ENCODE peak calls at places on chromosome 2, in four cellular contexts. H is SK-N-SH, Y is HepG2, P is K562. R is an unnamed sample.
A peak's percentile ranks its signal among the peaks of the same experiment; 100 is the strongest.

GRCh38 chr2:238493880-238494572 is 67.3 kb downstream of the ASB1 start:
- DNase-seq in Y (no peak), P (no peak), H (no peak), R (no peak)

GRCh38 chr2:158726906-158727592 is 68.1 kb upstream of the DAPL1 start:
- DNase-seq in H (peak; percentile 39), Y (peak; percentile 23), P (no peak), R (no peak)

GRCh38 chr2:105417789-105418475 is 19.1 kb upstream of the FHL2 start:
- DNase-seq in Y (no peak), P (peak; percentile 64), H (no peak), R (no peak)

GRCh38 chr2:68565858-68566257 is 77.5 kb upstream of the PROKR1 start:
- DNase-seq in Y (peak; percentile 30), H (no peak), P (peak; percentile 63), R (no peak)

GRCh38 chr2:144334551-144334950 is 185.4 kb downstream of the ZEB2 start:
- DNase-seq in P (no peak), Y (no peak), H (no peak), R (no peak)

GRCh38 chr2:152263902-152264301 is 71.1 kb upstream of the FMNL2 start:
- DNase-seq in P (no peak), Y (no peak), H (no peak), R (no peak)

GRCh38 chr2:128736046-128736688 is 417.5 kb upstream of the HS6ST1 start:
- DNase-seq in Y (no peak), H (peak; percentile 30), P (no peak), R (no peak)

GRCh38 chr2:81901017-81901416 is 1596.5 kb upstream of the LRRTM1 start:
- DNase-seq in Y (no peak), P (no peak), H (no peak), R (no peak)

GRCh38 chr2:231012471-231012870 is 16.6 kb downstream of the SPATA3 start:
- DNase-seq in H (no peak), Y (no peak), P (no peak), R (no peak)

GRCh38 chr2:121386707-121387106 is 101.7 kb upstream of the TFCP2L1 start:
- DNase-seq in P (no peak), H (no peak), Y (no peak), R (no peak)

GRCh38 chr2:144519934-144520717 is at the start of gene ZEB2:
- DNase-seq in H (peak; percentile 63), P (peak; percentile 56), Y (peak; percentile 12), R (no peak)

GRCh38 chr2:46227674-46228289 is 69.4 kb upstream of the EPAS1 start:
- DNase-seq in Y (no peak), H (no peak), P (no peak), R (no peak)

GRCh38 chr2:36620321-36620720 is 22.4 kb upstream of the FEZ2 start:
- DNase-seq in Y (no peak), P (no peak), H (no peak), R (no peak)

GRCh38 chr2:128411431-128411830 is 92.8 kb upstream of the HS6ST1 start:
- DNase-seq in H (peak; percentile 18), Y (no peak), P (no peak), R (no peak)

GRCh38 chr2:10045561-10046355 is 2.4 kb downstream of the KLF11 start:
- DNase-seq in P (no peak), Y (no peak), H (no peak), R (no peak)

GRCh38 chr2:113173563-113174368 is at the start of gene PSD4:
- DNase-seq in P (peak; percentile 80), Y (no peak), H (no peak), R (no peak)

GRCh38 chr2:110853516-110853915 is 121.1 kb downstream of the ACOXL start:
- DNase-seq in H (no peak), P (peak; percentile 35), Y (peak; percentile 42), R (peak; percentile 65)

GRCh38 chr2:113084249-113085000 is 16.7 kb downstream of the IL1F10 start:
- DNase-seq in Y (no peak), P (no peak), H (no peak), R (no peak)

GRCh38 chr2:55431982-55432627 is 12.4 kb upstream of the CCDC88A start:
- DNase-seq in P (no peak), Y (peak; percentile 32), H (peak; percentile 39), R (no peak)

GRCh38 chr2:160918909-160919503 is 241.2 kb upstream of the TANK start:
- DNase-seq in H (no peak), P (peak; percentile 19), Y (peak; percentile 37), R (peak; percentile 75)
- TF ChIP-seq USF2 in H (no peak), P (no peak), Y (no peak), R (no peak)

GRCh38 chr2:58604096-58604495 is 363.0 kb upstream of the FANCL start:
- DNase-seq in H (no peak), Y (no peak), P (no peak), R (no peak)
- TF ChIP-seq FOXJ3 in H (no peak), Y (no peak), P (no peak), R (no peak)

DNA sequence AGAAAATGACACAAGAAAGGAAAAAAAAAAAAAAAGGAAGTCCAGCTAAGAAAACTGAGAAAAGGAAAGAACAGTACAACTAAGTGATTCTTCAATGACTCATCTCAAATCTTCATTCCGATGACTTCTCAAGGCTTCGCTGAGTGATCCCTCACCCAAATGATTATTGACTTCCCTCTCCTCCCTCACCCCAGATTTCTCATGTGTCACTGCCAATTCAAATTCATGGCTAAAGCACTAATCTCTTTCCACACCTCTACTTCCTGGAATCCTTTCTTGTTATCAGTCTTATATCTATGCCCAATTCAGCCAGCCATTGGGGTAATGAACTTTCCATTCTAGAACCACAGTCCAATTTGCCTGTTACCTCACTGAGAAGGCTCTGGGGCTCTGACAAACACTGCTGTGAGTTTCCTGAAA is 7.2 kb upstream of the ABCB11 start:
- DNase-seq in H (no peak), P (no peak), Y (no peak), R (no peak)
- TF ChIP-seq USF2 in H (no peak), P (no peak), Y (no peak), R (no peak)

DNA sequence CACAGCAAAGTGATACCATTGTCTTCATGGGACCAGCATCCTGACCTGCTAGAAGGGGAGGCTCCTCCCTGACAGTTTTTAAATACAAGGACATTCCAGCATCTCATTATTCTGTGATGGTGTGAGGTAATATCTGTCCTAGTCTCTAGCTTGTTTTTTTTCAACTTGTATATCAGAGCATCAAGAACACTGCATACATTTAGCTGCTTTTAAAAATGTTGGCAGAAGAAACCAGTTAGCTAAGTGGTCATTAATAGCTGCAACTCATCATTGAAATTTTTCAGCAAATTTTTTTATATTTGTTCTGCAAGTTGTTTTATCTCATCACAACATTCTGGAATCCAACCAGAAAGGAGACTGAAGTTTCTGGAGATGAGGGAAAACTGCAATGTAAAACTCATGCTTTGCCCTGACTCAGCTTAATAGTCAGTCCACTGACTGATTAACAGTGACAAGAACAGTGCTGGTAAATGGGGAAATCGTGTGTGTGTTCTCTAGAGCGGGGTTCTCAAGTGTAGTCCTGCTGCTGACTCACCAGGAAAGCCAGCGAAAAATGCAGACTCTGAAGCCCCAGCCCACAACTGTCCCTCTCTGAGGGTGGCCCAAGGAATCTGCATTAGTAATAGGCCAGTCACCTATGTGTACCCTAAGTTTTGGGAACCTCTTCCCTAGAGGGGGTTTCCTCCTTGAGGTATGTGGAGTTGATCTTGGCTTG is 17.9 kb downstream of the MAPRE3 start:
- DNase-seq in H (no peak), P (no peak), Y (no peak), R (no peak)
- TF ChIP-seq FOXJ3 in H (no peak), P (no peak), Y (no peak), R (no peak)

GRCh38 chr2:1625281-1626001 is 118.9 kb downstream of the PXDN start:
- DNase-seq in Y (no peak), P (no peak), H (peak; percentile 79), R (peak; percentile 89)
- TF ChIP-seq USF2 in Y (no peak), P (no peak), H (no peak), R (no peak)